ENCODE peak calls at places on chromosomes 4 and X, in five cellular contexts. B is HepG2, E is K562, C is A549, J is GM12878. Y is an unnamed sample.

GRCh38 chrX:83508526-83509245 is 596 bp downstream of the POU3F4 start:
- DNase-seq in J (no peak), E (no peak), C (no peak), B (no peak), Y (no peak)

GRCh38 chrX:152641996-152642395 is 4.3 kb downstream of the GABRQ start:
- DNase-seq in E (peak; percentile 63), C (no peak), B (no peak), J (no peak), Y (peak; percentile 46)

GRCh38 chr4:184384056-184384809 is 90.1 kb downstream of the IRF2 start:
- DNase-seq in B (peak; percentile 86), C (no peak), E (no peak), J (peak; percentile 92), Y (no peak)

GRCh38 chrX:106875151-106875550 is 28.0 kb downstream of the RIPPLY1 start:
- DNase-seq in E (no peak), C (no peak), B (no peak), J (no peak), Y (no peak)

GRCh38 chrX:45762699-45763647 is 562.3 kb upstream of the DIPK2B start:
- DNase-seq in B (no peak), E (no peak), J (peak; percentile 45), C (no peak), Y (no peak)

GRCh38 chr4:109764785-109765419 is 35.0 kb upstream of the PLA2G12A start:
- DNase-seq in J (no peak), E (peak; percentile 40), B (no peak), C (no peak), Y (no peak)

GRCh38 chr4:3683077-3683743 is 83.0 kb upstream of the ADRA2C start:
- DNase-seq in E (no peak), B (no peak), C (no peak), J (no peak), Y (no peak)

GRCh38 chr4:88029556-88029955 is 22.1 kb downstream of the PKD2 start:
- DNase-seq in C (no peak), E (no peak), J (no peak), B (no peak), Y (no peak)

GRCh38 chr4:11743961-11744360 is 315.3 kb upstream of the HS3ST1 start:
- DNase-seq in E (no peak), C (no peak), B (no peak), J (no peak), Y (no peak)

GRCh38 chrX:39652336-39652735 is 445.4 kb downstream of the BCOR start:
- DNase-seq in E (peak; percentile 59), J (no peak), B (no peak), C (peak; percentile 25), Y (peak; percentile 34)

GRCh38 chr4:18042754-18043153 is 21.2 kb upstream of the LCORL start:
- DNase-seq in J (no peak), C (no peak), B (no peak), E (no peak), Y (no peak)

GRCh38 chr4:26067035-26067434 is 153.0 kb downstream of the SMIM20 start:
- DNase-seq in J (no peak), C (no peak), B (no peak), E (no peak), Y (no peak)

GRCh38 chr4:137967480-137968190 is 274.5 kb downstream of the SLC7A11 start:
- DNase-seq in C (no peak), J (no peak), E (peak; percentile 43), B (no peak), Y (no peak)

DNA sequence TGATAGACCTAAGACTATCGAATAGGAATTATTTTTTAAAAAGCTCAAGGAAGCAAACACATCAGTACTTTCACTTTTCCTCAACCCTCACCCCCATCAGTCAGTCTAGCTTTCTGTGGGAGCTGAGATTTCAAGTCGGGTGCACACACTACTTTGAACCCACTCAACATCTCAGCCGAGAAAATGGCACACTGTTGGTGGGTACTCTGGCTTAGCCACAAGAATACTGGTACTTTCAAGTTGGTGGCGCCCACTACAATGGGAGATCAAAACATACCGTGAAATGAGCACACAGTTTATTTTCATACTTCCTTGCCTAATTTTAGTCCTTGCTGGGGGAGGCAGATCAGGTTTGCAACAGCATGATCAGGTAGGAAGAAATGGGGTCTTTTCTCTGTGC is 10.2 kb downstream of the CD40LG start:
- DNase-seq in J (no peak), E (no peak), B (no peak), C (no peak), Y (no peak)
- TF ChIP-seq RFX5 in J (no peak), E (no peak), B (no peak), C (no peak), Y (no peak)

GRCh38 chr4:89226665-89227572 is 80.7 kb downstream of the GPRIN3 start:
- DNase-seq in E (peak; percentile 70), J (peak; percentile 4), C (peak; percentile 40), B (peak; percentile 62), Y (peak; percentile 56)
- TF ChIP-seq REST in E (no peak), J (no peak), C (no peak), B (no peak), Y (no peak)

GRCh38 chr4:16597829-16598228 is 300.6 kb downstream of the LDB2 start:
- DNase-seq in J (no peak), E (no peak), B (peak; percentile 4), C (no peak), Y (no peak)
- TF ChIP-seq RFX5 in J (no peak), E (no peak), B (no peak), C (no peak), Y (no peak)

DNA sequence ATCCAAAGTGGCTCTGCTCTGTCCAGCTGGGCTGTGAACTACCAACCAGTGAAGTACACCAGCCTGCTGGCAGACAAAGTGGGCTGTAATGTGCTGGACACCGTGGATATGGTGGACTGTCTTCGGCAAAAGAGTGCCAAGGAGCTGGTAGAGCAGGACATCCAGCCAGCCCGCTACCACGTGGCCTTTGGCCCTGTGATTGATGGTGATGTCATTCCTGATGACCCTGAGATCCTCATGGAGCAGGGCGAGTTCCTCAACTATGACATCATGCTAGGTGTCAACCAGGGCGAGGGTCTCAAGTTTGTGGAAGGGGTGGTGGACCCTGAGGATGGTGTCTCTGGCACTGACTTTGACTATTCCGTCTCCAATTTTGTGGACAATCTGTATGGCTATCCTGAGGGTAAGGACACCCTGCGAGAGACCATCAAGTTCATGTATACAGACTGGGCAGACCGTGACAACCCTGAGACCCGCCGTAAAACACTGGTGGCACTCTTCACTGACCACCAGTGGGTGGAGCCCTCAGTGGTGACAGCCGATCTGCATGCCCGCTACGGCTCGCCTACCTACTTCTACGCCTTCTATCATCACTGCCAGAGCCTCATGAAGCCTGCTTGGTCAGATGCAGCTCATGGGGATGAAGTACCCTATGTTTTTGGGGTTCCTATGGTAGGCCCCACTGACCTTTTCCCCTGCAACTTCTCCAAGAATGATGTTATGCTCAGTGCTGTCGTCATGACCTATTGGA is 22.6 kb downstream of the NLGN3 start:
- DNase-seq in E (no peak), B (no peak), C (no peak), J (no peak), Y (no peak)
- TF ChIP-seq REST in E (no peak), B (no peak), C (no peak), J (no peak), Y (no peak)

Y was measured in SK-N-SH.